ENCODE peak calls at places on chromosomes 1 and 21, in eight cellular contexts. One of them, this sample, is unnamed.

GRCh38 chr1:119136401-119136800 is 4.1 kb downstream of the WARS2 start:
- DNase-seq in transverse colon: no peak
- DNase-seq in left cardiac atrium: no peak
- DNase-seq in AG08396: peak
- DNase-seq in NCI-H1694: no peak
- DNase-seq in psoas muscle: no peak
- DNase-seq in body of pancreas: no peak
- DNase-seq in KG1: no peak
- DNase-seq in this sample: no peak

GRCh38 chr1:15515026-15515663 is 8.9 kb downstream of the CASP9 start:
- DNase-seq in KG1: no peak
- DNase-seq in transverse colon: no peak
- DNase-seq in psoas muscle: no peak
- DNase-seq in AG08396: no peak
- DNase-seq in left cardiac atrium: no peak
- DNase-seq in body of pancreas: no peak
- DNase-seq in NCI-H1694: no peak
- DNase-seq in this sample: no peak

GRCh38 chr1:38138498-38139233 is 92.1 kb upstream of the POU3F1 start:
- DNase-seq in NCI-H1694: peak
- DNase-seq in AG08396: peak
- DNase-seq in psoas muscle: peak
- DNase-seq in left cardiac atrium: peak
- DNase-seq in KG1: no peak
- DNase-seq in body of pancreas: peak
- DNase-seq in transverse colon: peak
- DNase-seq in this sample: peak

GRCh38 chr1:38312753-38313152 is 266.2 kb upstream of the POU3F1 start:
- DNase-seq in NCI-H1694: no peak
- DNase-seq in KG1: no peak
- DNase-seq in body of pancreas: no peak
- DNase-seq in transverse colon: no peak
- DNase-seq in psoas muscle: no peak
- DNase-seq in left cardiac atrium: no peak
- DNase-seq in AG08396: no peak
- DNase-seq in this sample: no peak

GRCh38 chr1:246142320-246142893 is 364.7 kb downstream of the SMYD3 start:
- DNase-seq in NCI-H1694: no peak
- DNase-seq in AG08396: peak
- DNase-seq in left cardiac atrium: no peak
- DNase-seq in KG1: no peak
- DNase-seq in psoas muscle: no peak
- DNase-seq in transverse colon: no peak
- DNase-seq in body of pancreas: no peak
- DNase-seq in this sample: no peak

GRCh38 chr1:9320520-9321479 is 28.1 kb downstream of the SPSB1 start:
- DNase-seq in NCI-H1694: no peak
- DNase-seq in AG08396: no peak
- DNase-seq in body of pancreas: no peak
- DNase-seq in KG1: no peak
- DNase-seq in transverse colon: no peak
- DNase-seq in left cardiac atrium: no peak
- DNase-seq in psoas muscle: no peak
- DNase-seq in this sample: no peak

GRCh38 chr21:31558839-31559367 is 100.6 kb upstream of the SOD1 start:
- DNase-seq in AG08396: peak
- DNase-seq in psoas muscle: peak
- DNase-seq in NCI-H1694: peak
- DNase-seq in KG1: peak
- DNase-seq in body of pancreas: peak
- DNase-seq in left cardiac atrium: peak
- DNase-seq in transverse colon: peak
- DNase-seq in this sample: peak

GRCh38 chr1:185608166-185608565 is 126.0 kb upstream of the HMCN1 start:
- DNase-seq in KG1: no peak
- DNase-seq in left cardiac atrium: no peak
- DNase-seq in AG08396: no peak
- DNase-seq in body of pancreas: no peak
- DNase-seq in transverse colon: no peak
- DNase-seq in NCI-H1694: no peak
- DNase-seq in psoas muscle: no peak
- DNase-seq in this sample: no peak

GRCh38 chr1:225480825-225481434 is 53.1 kb upstream of the LBR start:
- DNase-seq in left cardiac atrium: no peak
- DNase-seq in NCI-H1694: peak
- DNase-seq in psoas muscle: no peak
- DNase-seq in AG08396: no peak
- DNase-seq in KG1: no peak
- DNase-seq in body of pancreas: peak
- DNase-seq in transverse colon: peak
- DNase-seq in this sample: peak

GRCh38 chr1:151919246-151919645 is 9.9 kb upstream of the THEM4 start:
- DNase-seq in body of pancreas: no peak
- DNase-seq in AG08396: no peak
- DNase-seq in left cardiac atrium: no peak
- DNase-seq in KG1: no peak
- DNase-seq in NCI-H1694: no peak
- DNase-seq in transverse colon: no peak
- DNase-seq in psoas muscle: no peak
- DNase-seq in this sample: no peak

GRCh38 chr1:50977575-50978143 is 7.6 kb downstream of the CDKN2C start:
- DNase-seq in KG1: no peak
- DNase-seq in left cardiac atrium: peak
- DNase-seq in psoas muscle: peak
- DNase-seq in body of pancreas: peak
- DNase-seq in NCI-H1694: no peak
- DNase-seq in transverse colon: peak
- DNase-seq in AG08396: peak
- DNase-seq in this sample: peak

GRCh38 chr21:16517380-16517779 is 787.6 kb downstream of the USP25 start:
- DNase-seq in NCI-H1694: no peak
- DNase-seq in transverse colon: no peak
- DNase-seq in AG08396: no peak
- DNase-seq in body of pancreas: no peak
- DNase-seq in psoas muscle: no peak
- DNase-seq in KG1: no peak
- DNase-seq in left cardiac atrium: no peak
- DNase-seq in this sample: no peak

GRCh38 chr1:11501491-11501897 is 22.5 kb downstream of the DISP3 start:
- DNase-seq in psoas muscle: peak
- DNase-seq in body of pancreas: no peak
- DNase-seq in KG1: no peak
- DNase-seq in AG08396: no peak
- DNase-seq in NCI-H1694: no peak
- DNase-seq in left cardiac atrium: peak
- DNase-seq in transverse colon: no peak
- DNase-seq in this sample: peak

GRCh38 chr1:179016694-179017382 is 8.9 kb upstream of the FAM20B start:
- DNase-seq in AG08396: peak
- DNase-seq in transverse colon: peak
- DNase-seq in NCI-H1694: no peak
- DNase-seq in KG1: no peak
- DNase-seq in left cardiac atrium: peak
- DNase-seq in body of pancreas: peak
- DNase-seq in psoas muscle: peak
- DNase-seq in this sample: peak

GRCh38 chr1:55039342-55040082 is at the start of gene PCSK9:
- DNase-seq in psoas muscle: no peak
- DNase-seq in NCI-H1694: no peak
- DNase-seq in transverse colon: no peak
- DNase-seq in left cardiac atrium: no peak
- DNase-seq in body of pancreas: peak
- DNase-seq in KG1: no peak
- DNase-seq in AG08396: peak
- DNase-seq in this sample: peak

GRCh38 chr1:116806245-116806644 is 52.0 kb downstream of the CD2 start:
- DNase-seq in NCI-H1694: no peak
- DNase-seq in psoas muscle: no peak
- DNase-seq in KG1: no peak
- DNase-seq in transverse colon: no peak
- DNase-seq in left cardiac atrium: no peak
- DNase-seq in AG08396: no peak
- DNase-seq in body of pancreas: no peak
- DNase-seq in this sample: no peak

GRCh38 chr1:203627819-203628184 is 1.2 kb downstream of the ATP2B4 start:
- DNase-seq in psoas muscle: no peak
- DNase-seq in body of pancreas: peak
- DNase-seq in KG1: no peak
- DNase-seq in transverse colon: peak
- DNase-seq in left cardiac atrium: peak
- DNase-seq in NCI-H1694: no peak
- DNase-seq in AG08396: peak
- DNase-seq in this sample: peak

GRCh38 chr21:45573452-45574035 is 31.3 kb upstream of the SLC19A1 start:
- DNase-seq in psoas muscle: no peak
- DNase-seq in transverse colon: no peak
- DNase-seq in AG08396: no peak
- DNase-seq in NCI-H1694: no peak
- DNase-seq in KG1: no peak
- DNase-seq in left cardiac atrium: no peak
- DNase-seq in body of pancreas: no peak
- DNase-seq in this sample: no peak

GRCh38 chr1:10899490-10900264 is 103.2 kb upstream of the CASZ1 start:
- DNase-seq in KG1: no peak
- DNase-seq in body of pancreas: no peak
- DNase-seq in AG08396: no peak
- DNase-seq in left cardiac atrium: peak
- DNase-seq in transverse colon: no peak
- DNase-seq in NCI-H1694: no peak
- DNase-seq in psoas muscle: peak
- DNase-seq in this sample: no peak

GRCh38 chr1:61087574-61087973 is 5.2 kb downstream of the NFIA start:
- DNase-seq in left cardiac atrium: peak
- DNase-seq in psoas muscle: peak
- DNase-seq in AG08396: no peak
- DNase-seq in body of pancreas: peak
- DNase-seq in KG1: no peak
- DNase-seq in transverse colon: no peak
- DNase-seq in NCI-H1694: no peak
- DNase-seq in this sample: peak